ENCODE peak calls at places on chromosome 3, in four cellular contexts. One of them, this sample, is unnamed.

GRCh38 chr3:52204337-52205073 is 6.5 kb downstream of the ALAS1 start:
- DNase-seq in mesothelial cell of epicardium: no peak
- DNase-seq in stimulated activated CD8-positive, alpha-beta memory T cell treated with anti-CD3 and anti-CD28 coated beads, Interleukin-12 subunit alpha, Interleukin-12 subunit beta, amount 100 ng/mL, for 4 hours: no peak
- DNase-seq in progenitor cell of endocrine pancreas: no peak
- DNase-seq in this sample: no peak

GRCh38 chr3:154214320-154214719 is 93.1 kb downstream of the ARHGEF26 start:
- DNase-seq in progenitor cell of endocrine pancreas: no peak
- DNase-seq in stimulated activated CD8-positive, alpha-beta memory T cell treated with anti-CD3 and anti-CD28 coated beads, Interleukin-12 subunit alpha, Interleukin-12 subunit beta, amount 100 ng/mL, for 4 hours: no peak
- DNase-seq in mesothelial cell of epicardium: no peak
- DNase-seq in this sample: no peak

GRCh38 chr3:114442251-114442650 is 148.4 kb downstream of the TIGIT start:
- DNase-seq in progenitor cell of endocrine pancreas: no peak
- DNase-seq in stimulated activated CD8-positive, alpha-beta memory T cell treated with anti-CD3 and anti-CD28 coated beads, Interleukin-12 subunit alpha, Interleukin-12 subunit beta, amount 100 ng/mL, for 4 hours: no peak
- DNase-seq in mesothelial cell of epicardium: no peak
- DNase-seq in this sample: no peak

GRCh38 chr3:58824285-58824684 is 157.7 kb upstream of the FAM3D start:
- DNase-seq in mesothelial cell of epicardium: peak
- DNase-seq in progenitor cell of endocrine pancreas: peak
- DNase-seq in stimulated activated CD8-positive, alpha-beta memory T cell treated with anti-CD3 and anti-CD28 coated beads, Interleukin-12 subunit alpha, Interleukin-12 subunit beta, amount 100 ng/mL, for 4 hours: no peak
- DNase-seq in this sample: no peak

GRCh38 chr3:131881777-131882176 is 153.0 kb downstream of the CPNE4 start:
- DNase-seq in mesothelial cell of epicardium: no peak
- DNase-seq in stimulated activated CD8-positive, alpha-beta memory T cell treated with anti-CD3 and anti-CD28 coated beads, Interleukin-12 subunit alpha, Interleukin-12 subunit beta, amount 100 ng/mL, for 4 hours: no peak
- DNase-seq in progenitor cell of endocrine pancreas: no peak
- DNase-seq in this sample: no peak

GRCh38 chr3:62332771-62333381 is 40.5 kb downstream of the FEZF2 start:
- DNase-seq in mesothelial cell of epicardium: no peak
- DNase-seq in stimulated activated CD8-positive, alpha-beta memory T cell treated with anti-CD3 and anti-CD28 coated beads, Interleukin-12 subunit alpha, Interleukin-12 subunit beta, amount 100 ng/mL, for 4 hours: no peak
- DNase-seq in progenitor cell of endocrine pancreas: no peak
- DNase-seq in this sample: no peak

GRCh38 chr3:45861043-45861846 is 19.3 kb upstream of the LZTFL1 start:
- DNase-seq in stimulated activated CD8-positive, alpha-beta memory T cell treated with anti-CD3 and anti-CD28 coated beads, Interleukin-12 subunit alpha, Interleukin-12 subunit beta, amount 100 ng/mL, for 4 hours: no peak
- DNase-seq in mesothelial cell of epicardium: no peak
- DNase-seq in progenitor cell of endocrine pancreas: no peak
- DNase-seq in this sample: no peak

GRCh38 chr3:96000963-96001362 is 813.4 kb upstream of the EPHA6 start:
- DNase-seq in progenitor cell of endocrine pancreas: peak
- DNase-seq in stimulated activated CD8-positive, alpha-beta memory T cell treated with anti-CD3 and anti-CD28 coated beads, Interleukin-12 subunit alpha, Interleukin-12 subunit beta, amount 100 ng/mL, for 4 hours: no peak
- DNase-seq in mesothelial cell of epicardium: no peak
- DNase-seq in this sample: no peak

GRCh38 chr3:16319723-16320122 is 54.7 kb downstream of the OXNAD1 start:
- DNase-seq in mesothelial cell of epicardium: no peak
- DNase-seq in progenitor cell of endocrine pancreas: no peak
- DNase-seq in stimulated activated CD8-positive, alpha-beta memory T cell treated with anti-CD3 and anti-CD28 coated beads, Interleukin-12 subunit alpha, Interleukin-12 subunit beta, amount 100 ng/mL, for 4 hours: no peak
- DNase-seq in this sample: no peak

GRCh38 chr3:29370451-29371420 is 89.9 kb downstream of the RBMS3 start:
- DNase-seq in progenitor cell of endocrine pancreas: no peak
- DNase-seq in mesothelial cell of epicardium: no peak
- DNase-seq in stimulated activated CD8-positive, alpha-beta memory T cell treated with anti-CD3 and anti-CD28 coated beads, Interleukin-12 subunit alpha, Interleukin-12 subunit beta, amount 100 ng/mL, for 4 hours: no peak
- DNase-seq in this sample: no peak

GRCh38 chr3:71787851-71788405 is 3.0 kb upstream of the PROK2 start:
- DNase-seq in stimulated activated CD8-positive, alpha-beta memory T cell treated with anti-CD3 and anti-CD28 coated beads, Interleukin-12 subunit alpha, Interleukin-12 subunit beta, amount 100 ng/mL, for 4 hours: no peak
- DNase-seq in progenitor cell of endocrine pancreas: no peak
- DNase-seq in mesothelial cell of epicardium: no peak
- DNase-seq in this sample: no peak

GRCh38 chr3:64109438-64109837 is 86.1 kb upstream of the PSMD6 start:
- DNase-seq in stimulated activated CD8-positive, alpha-beta memory T cell treated with anti-CD3 and anti-CD28 coated beads, Interleukin-12 subunit alpha, Interleukin-12 subunit beta, amount 100 ng/mL, for 4 hours: no peak
- DNase-seq in progenitor cell of endocrine pancreas: no peak
- DNase-seq in mesothelial cell of epicardium: no peak
- DNase-seq in this sample: no peak

GRCh38 chr3:132659000-132659369 is 624 bp downstream of the ACAD11 start:
- DNase-seq in mesothelial cell of epicardium: no peak
- DNase-seq in stimulated activated CD8-positive, alpha-beta memory T cell treated with anti-CD3 and anti-CD28 coated beads, Interleukin-12 subunit alpha, Interleukin-12 subunit beta, amount 100 ng/mL, for 4 hours: no peak
- DNase-seq in progenitor cell of endocrine pancreas: no peak
- DNase-seq in this sample: no peak

GRCh38 chr3:9041626-9042025 is 78.4 kb upstream of the RAD18 start:
- DNase-seq in stimulated activated CD8-positive, alpha-beta memory T cell treated with anti-CD3 and anti-CD28 coated beads, Interleukin-12 subunit alpha, Interleukin-12 subunit beta, amount 100 ng/mL, for 4 hours: no peak
- DNase-seq in mesothelial cell of epicardium: no peak
- DNase-seq in progenitor cell of endocrine pancreas: no peak
- DNase-seq in this sample: no peak

GRCh38 chr3:46663611-46664135 is 29.8 kb downstream of the ALS2CL start:
- DNase-seq in stimulated activated CD8-positive, alpha-beta memory T cell treated with anti-CD3 and anti-CD28 coated beads, Interleukin-12 subunit alpha, Interleukin-12 subunit beta, amount 100 ng/mL, for 4 hours: no peak
- DNase-seq in mesothelial cell of epicardium: no peak
- DNase-seq in progenitor cell of endocrine pancreas: peak
- DNase-seq in this sample: no peak

GRCh38 chr3:119643528-119643927 is 16.9 kb downstream of the POPDC2 start:
- DNase-seq in stimulated activated CD8-positive, alpha-beta memory T cell treated with anti-CD3 and anti-CD28 coated beads, Interleukin-12 subunit alpha, Interleukin-12 subunit beta, amount 100 ng/mL, for 4 hours: no peak
- DNase-seq in mesothelial cell of epicardium: no peak
- DNase-seq in progenitor cell of endocrine pancreas: no peak
- DNase-seq in this sample: no peak

GRCh38 chr3:138907541-138907940 is 39.4 kb downstream of the FOXL2 start:
- DNase-seq in stimulated activated CD8-positive, alpha-beta memory T cell treated with anti-CD3 and anti-CD28 coated beads, Interleukin-12 subunit alpha, Interleukin-12 subunit beta, amount 100 ng/mL, for 4 hours: no peak
- DNase-seq in mesothelial cell of epicardium: no peak
- DNase-seq in progenitor cell of endocrine pancreas: no peak
- DNase-seq in this sample: no peak

GRCh38 chr3:38281895-38282686 is at the start of gene SLC22A14:
- DNase-seq in progenitor cell of endocrine pancreas: no peak
- DNase-seq in stimulated activated CD8-positive, alpha-beta memory T cell treated with anti-CD3 and anti-CD28 coated beads, Interleukin-12 subunit alpha, Interleukin-12 subunit beta, amount 100 ng/mL, for 4 hours: no peak
- DNase-seq in mesothelial cell of epicardium: no peak
- DNase-seq in this sample: no peak

GRCh38 chr3:69791111-69791510 is 51.8 kb downstream of the MITF start:
- DNase-seq in progenitor cell of endocrine pancreas: no peak
- DNase-seq in stimulated activated CD8-positive, alpha-beta memory T cell treated with anti-CD3 and anti-CD28 coated beads, Interleukin-12 subunit alpha, Interleukin-12 subunit beta, amount 100 ng/mL, for 4 hours: no peak
- DNase-seq in mesothelial cell of epicardium: no peak
- DNase-seq in this sample: no peak

GRCh38 chr3:139672247-139672646 is 5.5 kb downstream of the NMNAT3 start:
- DNase-seq in mesothelial cell of epicardium: no peak
- DNase-seq in stimulated activated CD8-positive, alpha-beta memory T cell treated with anti-CD3 and anti-CD28 coated beads, Interleukin-12 subunit alpha, Interleukin-12 subunit beta, amount 100 ng/mL, for 4 hours: no peak
- DNase-seq in progenitor cell of endocrine pancreas: no peak
- DNase-seq in this sample: no peak

GRCh38 chr3:97699889-97700288 is 64.7 kb upstream of the ARL6 start:
- DNase-seq in progenitor cell of endocrine pancreas: no peak
- DNase-seq in mesothelial cell of epicardium: no peak
- DNase-seq in stimulated activated CD8-positive, alpha-beta memory T cell treated with anti-CD3 and anti-CD28 coated beads, Interleukin-12 subunit alpha, Interleukin-12 subunit beta, amount 100 ng/mL, for 4 hours: no peak
- DNase-seq in this sample: no peak

GRCh38 chr3:97917813-97918536 is 54.3 kb downstream of the RIOX2 start:
- DNase-seq in mesothelial cell of epicardium: no peak
- DNase-seq in stimulated activated CD8-positive, alpha-beta memory T cell treated with anti-CD3 and anti-CD28 coated beads, Interleukin-12 subunit alpha, Interleukin-12 subunit beta, amount 100 ng/mL, for 4 hours: no peak
- DNase-seq in progenitor cell of endocrine pancreas: no peak
- DNase-seq in this sample: no peak

GRCh38 chr3:125003369-125003853 is 52.4 kb downstream of the HEG1 start:
- DNase-seq in stimulated activated CD8-positive, alpha-beta memory T cell treated with anti-CD3 and anti-CD28 coated beads, Interleukin-12 subunit alpha, Interleukin-12 subunit beta, amount 100 ng/mL, for 4 hours: no peak
- DNase-seq in progenitor cell of endocrine pancreas: no peak
- DNase-seq in mesothelial cell of epicardium: no peak
- DNase-seq in this sample: no peak

GRCh38 chr3:47007482-47008257 is 28.2 kb downstream of the NBEAL2 start:
- DNase-seq in stimulated activated CD8-positive, alpha-beta memory T cell treated with anti-CD3 and anti-CD28 coated beads, Interleukin-12 subunit alpha, Interleukin-12 subunit beta, amount 100 ng/mL, for 4 hours: no peak
- DNase-seq in progenitor cell of endocrine pancreas: no peak
- DNase-seq in mesothelial cell of epicardium: no peak
- DNase-seq in this sample: peak

GRCh38 chr3:4416427-4416826 is 50.6 kb downstream of the SUMF1 start:
- DNase-seq in stimulated activated CD8-positive, alpha-beta memory T cell treated with anti-CD3 and anti-CD28 coated beads, Interleukin-12 subunit alpha, Interleukin-12 subunit beta, amount 100 ng/mL, for 4 hours: no peak
- DNase-seq in mesothelial cell of epicardium: no peak
- DNase-seq in progenitor cell of endocrine pancreas: no peak
- DNase-seq in this sample: no peak

GRCh38 chr3:179726075-179726742 is 73.4 kb downstream of the USP13 start:
- DNase-seq in progenitor cell of endocrine pancreas: no peak
- DNase-seq in stimulated activated CD8-positive, alpha-beta memory T cell treated with anti-CD3 and anti-CD28 coated beads, Interleukin-12 subunit alpha, Interleukin-12 subunit beta, amount 100 ng/mL, for 4 hours: no peak
- DNase-seq in mesothelial cell of epicardium: no peak
- DNase-seq in this sample: no peak